ENCODE peak calls at places on chromosomes 4 and X, in six cellular contexts. One of them, this sample, is unnamed.

GRCh38 chr4:158523990-158524545 is 2.4 kb downstream of the RXFP1 start:
- DNase-seq in activated naive CD8-positive, alpha-beta T cell treated with anti-CD3 and anti-CD28 coated beads for 36 hours: no peak
- DNase-seq in anterior cingulate cortex: no peak
- DNase-seq in stimulated activated CD4-positive, alpha-beta T cell treated with anti-CD3 and anti-CD28 coated beads, Interleukin-12 subunit alpha, Interleukin-12 subunit beta, amount 100 ng/mL, for 4 hours: no peak
- DNase-seq in progenitor cell of endocrine pancreas: no peak
- DNase-seq in BJ: no peak
- DNase-seq in this sample: no peak

GRCh38 chr4:174764105-174764729 is 64.8 kb downstream of the GLRA3 start:
- DNase-seq in activated naive CD8-positive, alpha-beta T cell treated with anti-CD3 and anti-CD28 coated beads for 36 hours: no peak
- DNase-seq in anterior cingulate cortex: no peak
- DNase-seq in stimulated activated CD4-positive, alpha-beta T cell treated with anti-CD3 and anti-CD28 coated beads, Interleukin-12 subunit alpha, Interleukin-12 subunit beta, amount 100 ng/mL, for 4 hours: no peak
- DNase-seq in progenitor cell of endocrine pancreas: no peak
- DNase-seq in BJ: no peak
- DNase-seq in this sample: no peak

GRCh38 chrX:108033890-108034289 is 11.0 kb upstream of the VSIG1 start:
- DNase-seq in activated naive CD8-positive, alpha-beta T cell treated with anti-CD3 and anti-CD28 coated beads for 36 hours: no peak
- DNase-seq in anterior cingulate cortex: no peak
- DNase-seq in stimulated activated CD4-positive, alpha-beta T cell treated with anti-CD3 and anti-CD28 coated beads, Interleukin-12 subunit alpha, Interleukin-12 subunit beta, amount 100 ng/mL, for 4 hours: no peak
- DNase-seq in progenitor cell of endocrine pancreas: no peak
- DNase-seq in BJ: no peak
- DNase-seq in this sample: no peak

GRCh38 chr4:174286870-174287269 is 3.2 kb downstream of the CEP44 start:
- DNase-seq in activated naive CD8-positive, alpha-beta T cell treated with anti-CD3 and anti-CD28 coated beads for 36 hours: no peak
- DNase-seq in anterior cingulate cortex: no peak
- DNase-seq in stimulated activated CD4-positive, alpha-beta T cell treated with anti-CD3 and anti-CD28 coated beads, Interleukin-12 subunit alpha, Interleukin-12 subunit beta, amount 100 ng/mL, for 4 hours: no peak
- DNase-seq in progenitor cell of endocrine pancreas: no peak
- DNase-seq in BJ: no peak
- DNase-seq in this sample: no peak

GRCh38 chr4:56990109-56990508 is 11.4 kb downstream of the POLR2B start:
- DNase-seq in activated naive CD8-positive, alpha-beta T cell treated with anti-CD3 and anti-CD28 coated beads for 36 hours: no peak
- DNase-seq in anterior cingulate cortex: no peak
- DNase-seq in stimulated activated CD4-positive, alpha-beta T cell treated with anti-CD3 and anti-CD28 coated beads, Interleukin-12 subunit alpha, Interleukin-12 subunit beta, amount 100 ng/mL, for 4 hours: no peak
- DNase-seq in progenitor cell of endocrine pancreas: no peak
- DNase-seq in BJ: no peak
- DNase-seq in this sample: no peak

GRCh38 chr4:74284074-74284473 is 24.2 kb upstream of the EPGN start:
- DNase-seq in activated naive CD8-positive, alpha-beta T cell treated with anti-CD3 and anti-CD28 coated beads for 36 hours: no peak
- DNase-seq in anterior cingulate cortex: no peak
- DNase-seq in stimulated activated CD4-positive, alpha-beta T cell treated with anti-CD3 and anti-CD28 coated beads, Interleukin-12 subunit alpha, Interleukin-12 subunit beta, amount 100 ng/mL, for 4 hours: no peak
- DNase-seq in progenitor cell of endocrine pancreas: no peak
- DNase-seq in BJ: peak
- DNase-seq in this sample: no peak

GRCh38 chr4:155085843-155086530 is 122.4 kb upstream of the NPY2R start:
- DNase-seq in activated naive CD8-positive, alpha-beta T cell treated with anti-CD3 and anti-CD28 coated beads for 36 hours: no peak
- DNase-seq in anterior cingulate cortex: no peak
- DNase-seq in stimulated activated CD4-positive, alpha-beta T cell treated with anti-CD3 and anti-CD28 coated beads, Interleukin-12 subunit alpha, Interleukin-12 subunit beta, amount 100 ng/mL, for 4 hours: no peak
- DNase-seq in progenitor cell of endocrine pancreas: no peak
- DNase-seq in BJ: no peak
- DNase-seq in this sample: no peak

GRCh38 chr4:80361329-80361900 is 25.9 kb downstream of the CFAP299 start:
- DNase-seq in activated naive CD8-positive, alpha-beta T cell treated with anti-CD3 and anti-CD28 coated beads for 36 hours: no peak
- DNase-seq in anterior cingulate cortex: no peak
- DNase-seq in stimulated activated CD4-positive, alpha-beta T cell treated with anti-CD3 and anti-CD28 coated beads, Interleukin-12 subunit alpha, Interleukin-12 subunit beta, amount 100 ng/mL, for 4 hours: no peak
- DNase-seq in progenitor cell of endocrine pancreas: no peak
- DNase-seq in BJ: no peak
- DNase-seq in this sample: no peak

GRCh38 chr4:168541608-168541953 is 44.7 kb downstream of the PALLD start:
- DNase-seq in activated naive CD8-positive, alpha-beta T cell treated with anti-CD3 and anti-CD28 coated beads for 36 hours: no peak
- DNase-seq in anterior cingulate cortex: no peak
- DNase-seq in stimulated activated CD4-positive, alpha-beta T cell treated with anti-CD3 and anti-CD28 coated beads, Interleukin-12 subunit alpha, Interleukin-12 subunit beta, amount 100 ng/mL, for 4 hours: no peak
- DNase-seq in progenitor cell of endocrine pancreas: no peak
- DNase-seq in BJ: no peak
- DNase-seq in this sample: no peak

GRCh38 chr4:6116696-6117285 is 83.6 kb downstream of the JAKMIP1 start:
- DNase-seq in activated naive CD8-positive, alpha-beta T cell treated with anti-CD3 and anti-CD28 coated beads for 36 hours: no peak
- DNase-seq in anterior cingulate cortex: no peak
- DNase-seq in stimulated activated CD4-positive, alpha-beta T cell treated with anti-CD3 and anti-CD28 coated beads, Interleukin-12 subunit alpha, Interleukin-12 subunit beta, amount 100 ng/mL, for 4 hours: no peak
- DNase-seq in progenitor cell of endocrine pancreas: no peak
- DNase-seq in BJ: no peak
- DNase-seq in this sample: no peak

GRCh38 chrX:13432376-13432775 is 112.5 kb upstream of the ATXN3L start:
- DNase-seq in activated naive CD8-positive, alpha-beta T cell treated with anti-CD3 and anti-CD28 coated beads for 36 hours: no peak
- DNase-seq in anterior cingulate cortex: no peak
- DNase-seq in stimulated activated CD4-positive, alpha-beta T cell treated with anti-CD3 and anti-CD28 coated beads, Interleukin-12 subunit alpha, Interleukin-12 subunit beta, amount 100 ng/mL, for 4 hours: no peak
- DNase-seq in progenitor cell of endocrine pancreas: no peak
- DNase-seq in BJ: peak
- DNase-seq in this sample: no peak

GRCh38 chrX:45849261-45849660 is 648.6 kb upstream of the DIPK2B start:
- DNase-seq in activated naive CD8-positive, alpha-beta T cell treated with anti-CD3 and anti-CD28 coated beads for 36 hours: no peak
- DNase-seq in anterior cingulate cortex: no peak
- DNase-seq in stimulated activated CD4-positive, alpha-beta T cell treated with anti-CD3 and anti-CD28 coated beads, Interleukin-12 subunit alpha, Interleukin-12 subunit beta, amount 100 ng/mL, for 4 hours: no peak
- DNase-seq in progenitor cell of endocrine pancreas: no peak
- DNase-seq in BJ: no peak
- DNase-seq in this sample: no peak

GRCh38 chr4:155001229-155001628 is 207.2 kb upstream of the NPY2R start:
- DNase-seq in activated naive CD8-positive, alpha-beta T cell treated with anti-CD3 and anti-CD28 coated beads for 36 hours: no peak
- DNase-seq in anterior cingulate cortex: no peak
- DNase-seq in stimulated activated CD4-positive, alpha-beta T cell treated with anti-CD3 and anti-CD28 coated beads, Interleukin-12 subunit alpha, Interleukin-12 subunit beta, amount 100 ng/mL, for 4 hours: no peak
- DNase-seq in progenitor cell of endocrine pancreas: no peak
- DNase-seq in BJ: no peak
- DNase-seq in this sample: no peak

GRCh38 chr4:87521757-87522374 is 7.3 kb downstream of the SPARCL1 start:
- DNase-seq in activated naive CD8-positive, alpha-beta T cell treated with anti-CD3 and anti-CD28 coated beads for 36 hours: no peak
- DNase-seq in anterior cingulate cortex: no peak
- DNase-seq in stimulated activated CD4-positive, alpha-beta T cell treated with anti-CD3 and anti-CD28 coated beads, Interleukin-12 subunit alpha, Interleukin-12 subunit beta, amount 100 ng/mL, for 4 hours: no peak
- DNase-seq in progenitor cell of endocrine pancreas: no peak
- DNase-seq in BJ: no peak
- DNase-seq in this sample: no peak

GRCh38 chr4:104941661-104942062 is 205.0 kb upstream of the TET2 start:
- DNase-seq in activated naive CD8-positive, alpha-beta T cell treated with anti-CD3 and anti-CD28 coated beads for 36 hours: no peak
- DNase-seq in anterior cingulate cortex: no peak
- DNase-seq in stimulated activated CD4-positive, alpha-beta T cell treated with anti-CD3 and anti-CD28 coated beads, Interleukin-12 subunit alpha, Interleukin-12 subunit beta, amount 100 ng/mL, for 4 hours: no peak
- DNase-seq in progenitor cell of endocrine pancreas: no peak
- DNase-seq in BJ: no peak
- DNase-seq in this sample: no peak

GRCh38 chrX:76555816-76556215 is 128.3 kb downstream of the MAGEE1 start:
- DNase-seq in activated naive CD8-positive, alpha-beta T cell treated with anti-CD3 and anti-CD28 coated beads for 36 hours: no peak
- DNase-seq in anterior cingulate cortex: no peak
- DNase-seq in stimulated activated CD4-positive, alpha-beta T cell treated with anti-CD3 and anti-CD28 coated beads, Interleukin-12 subunit alpha, Interleukin-12 subunit beta, amount 100 ng/mL, for 4 hours: no peak
- DNase-seq in progenitor cell of endocrine pancreas: no peak
- DNase-seq in BJ: no peak
- DNase-seq in this sample: no peak

GRCh38 chrX:119189586-119189985 is 46.5 kb upstream of the PGRMC1 start:
- DNase-seq in activated naive CD8-positive, alpha-beta T cell treated with anti-CD3 and anti-CD28 coated beads for 36 hours: no peak
- DNase-seq in anterior cingulate cortex: no peak
- DNase-seq in stimulated activated CD4-positive, alpha-beta T cell treated with anti-CD3 and anti-CD28 coated beads, Interleukin-12 subunit alpha, Interleukin-12 subunit beta, amount 100 ng/mL, for 4 hours: no peak
- DNase-seq in progenitor cell of endocrine pancreas: no peak
- DNase-seq in BJ: no peak
- DNase-seq in this sample: no peak

GRCh38 chr4:105990933-105991332 is 95.7 kb downstream of the NPNT start:
- DNase-seq in activated naive CD8-positive, alpha-beta T cell treated with anti-CD3 and anti-CD28 coated beads for 36 hours: no peak
- DNase-seq in anterior cingulate cortex: peak
- DNase-seq in stimulated activated CD4-positive, alpha-beta T cell treated with anti-CD3 and anti-CD28 coated beads, Interleukin-12 subunit alpha, Interleukin-12 subunit beta, amount 100 ng/mL, for 4 hours: no peak
- DNase-seq in progenitor cell of endocrine pancreas: no peak
- DNase-seq in BJ: peak
- DNase-seq in this sample: peak

GRCh38 chr4:108109111-108109510 is 59.6 kb downstream of the LEF1 start:
- DNase-seq in activated naive CD8-positive, alpha-beta T cell treated with anti-CD3 and anti-CD28 coated beads for 36 hours: no peak
- DNase-seq in anterior cingulate cortex: no peak
- DNase-seq in stimulated activated CD4-positive, alpha-beta T cell treated with anti-CD3 and anti-CD28 coated beads, Interleukin-12 subunit alpha, Interleukin-12 subunit beta, amount 100 ng/mL, for 4 hours: no peak
- DNase-seq in progenitor cell of endocrine pancreas: no peak
- DNase-seq in BJ: no peak
- DNase-seq in this sample: no peak

GRCh38 chrX:124228849-124229248 is 103.6 kb upstream of the TEX13D start:
- DNase-seq in activated naive CD8-positive, alpha-beta T cell treated with anti-CD3 and anti-CD28 coated beads for 36 hours: no peak
- DNase-seq in anterior cingulate cortex: no peak
- DNase-seq in stimulated activated CD4-positive, alpha-beta T cell treated with anti-CD3 and anti-CD28 coated beads, Interleukin-12 subunit alpha, Interleukin-12 subunit beta, amount 100 ng/mL, for 4 hours: no peak
- DNase-seq in progenitor cell of endocrine pancreas: no peak
- DNase-seq in BJ: no peak
- DNase-seq in this sample: no peak

GRCh38 chr4:37719021-37719420 is 32.8 kb upstream of the RELL1 start:
- DNase-seq in activated naive CD8-positive, alpha-beta T cell treated with anti-CD3 and anti-CD28 coated beads for 36 hours: no peak
- DNase-seq in anterior cingulate cortex: no peak
- DNase-seq in stimulated activated CD4-positive, alpha-beta T cell treated with anti-CD3 and anti-CD28 coated beads, Interleukin-12 subunit alpha, Interleukin-12 subunit beta, amount 100 ng/mL, for 4 hours: no peak
- DNase-seq in progenitor cell of endocrine pancreas: no peak
- DNase-seq in BJ: no peak
- DNase-seq in this sample: no peak

GRCh38 chr4:122963222-122963621 is 40.8 kb upstream of the NUDT6 start:
- DNase-seq in activated naive CD8-positive, alpha-beta T cell treated with anti-CD3 and anti-CD28 coated beads for 36 hours: no peak
- DNase-seq in anterior cingulate cortex: no peak
- DNase-seq in stimulated activated CD4-positive, alpha-beta T cell treated with anti-CD3 and anti-CD28 coated beads, Interleukin-12 subunit alpha, Interleukin-12 subunit beta, amount 100 ng/mL, for 4 hours: no peak
- DNase-seq in progenitor cell of endocrine pancreas: no peak
- DNase-seq in BJ: no peak
- DNase-seq in this sample: no peak

GRCh38 chr4:145815027-145815612 is 123.5 kb downstream of the ZNF827 start:
- DNase-seq in activated naive CD8-positive, alpha-beta T cell treated with anti-CD3 and anti-CD28 coated beads for 36 hours: peak
- DNase-seq in anterior cingulate cortex: no peak
- DNase-seq in stimulated activated CD4-positive, alpha-beta T cell treated with anti-CD3 and anti-CD28 coated beads, Interleukin-12 subunit alpha, Interleukin-12 subunit beta, amount 100 ng/mL, for 4 hours: no peak
- DNase-seq in progenitor cell of endocrine pancreas: no peak
- DNase-seq in BJ: no peak
- DNase-seq in this sample: no peak

GRCh38 chr4:7938513-7939376 is 916 bp downstream of the AFAP1 start:
- DNase-seq in activated naive CD8-positive, alpha-beta T cell treated with anti-CD3 and anti-CD28 coated beads for 36 hours: no peak
- DNase-seq in anterior cingulate cortex: no peak
- DNase-seq in stimulated activated CD4-positive, alpha-beta T cell treated with anti-CD3 and anti-CD28 coated beads, Interleukin-12 subunit alpha, Interleukin-12 subunit beta, amount 100 ng/mL, for 4 hours: no peak
- DNase-seq in progenitor cell of endocrine pancreas: peak
- DNase-seq in BJ: no peak
- DNase-seq in this sample: no peak

GRCh38 chrX:151365579-151365978 is 31.4 kb upstream of the VMA21 start:
- DNase-seq in activated naive CD8-positive, alpha-beta T cell treated with anti-CD3 and anti-CD28 coated beads for 36 hours: no peak
- DNase-seq in anterior cingulate cortex: no peak
- DNase-seq in stimulated activated CD4-positive, alpha-beta T cell treated with anti-CD3 and anti-CD28 coated beads, Interleukin-12 subunit alpha, Interleukin-12 subunit beta, amount 100 ng/mL, for 4 hours: no peak
- DNase-seq in progenitor cell of endocrine pancreas: no peak
- DNase-seq in BJ: no peak
- DNase-seq in this sample: no peak

GRCh38 chrX:134368140-134368539 is 91.8 kb upstream of the HPRT1 start:
- DNase-seq in activated naive CD8-positive, alpha-beta T cell treated with anti-CD3 and anti-CD28 coated beads for 36 hours: no peak
- DNase-seq in anterior cingulate cortex: no peak
- DNase-seq in stimulated activated CD4-positive, alpha-beta T cell treated with anti-CD3 and anti-CD28 coated beads, Interleukin-12 subunit alpha, Interleukin-12 subunit beta, amount 100 ng/mL, for 4 hours: no peak
- DNase-seq in progenitor cell of endocrine pancreas: no peak
- DNase-seq in BJ: no peak
- DNase-seq in this sample: no peak

GRCh38 chr4:61246003-61246402 is 45.9 kb downstream of the ADGRL3 start:
- DNase-seq in activated naive CD8-positive, alpha-beta T cell treated with anti-CD3 and anti-CD28 coated beads for 36 hours: no peak
- DNase-seq in anterior cingulate cortex: no peak
- DNase-seq in stimulated activated CD4-positive, alpha-beta T cell treated with anti-CD3 and anti-CD28 coated beads, Interleukin-12 subunit alpha, Interleukin-12 subunit beta, amount 100 ng/mL, for 4 hours: no peak
- DNase-seq in progenitor cell of endocrine pancreas: no peak
- DNase-seq in BJ: no peak
- DNase-seq in this sample: no peak

GRCh38 chrX:137031517-137032377 is 2.0 kb downstream of the GPR101 start:
- DNase-seq in activated naive CD8-positive, alpha-beta T cell treated with anti-CD3 and anti-CD28 coated beads for 36 hours: peak
- DNase-seq in anterior cingulate cortex: no peak
- DNase-seq in stimulated activated CD4-positive, alpha-beta T cell treated with anti-CD3 and anti-CD28 coated beads, Interleukin-12 subunit alpha, Interleukin-12 subunit beta, amount 100 ng/mL, for 4 hours: peak
- DNase-seq in progenitor cell of endocrine pancreas: no peak
- DNase-seq in BJ: no peak
- DNase-seq in this sample: peak

GRCh38 chr4:150402968-150403367 is 179.0 kb upstream of the MAB21L2 start:
- DNase-seq in activated naive CD8-positive, alpha-beta T cell treated with anti-CD3 and anti-CD28 coated beads for 36 hours: peak
- DNase-seq in anterior cingulate cortex: no peak
- DNase-seq in stimulated activated CD4-positive, alpha-beta T cell treated with anti-CD3 and anti-CD28 coated beads, Interleukin-12 subunit alpha, Interleukin-12 subunit beta, amount 100 ng/mL, for 4 hours: no peak
- DNase-seq in progenitor cell of endocrine pancreas: no peak
- DNase-seq in BJ: no peak
- DNase-seq in this sample: peak

GRCh38 chr4:48127231-48127881 is 6.7 kb downstream of the TXK start:
- DNase-seq in activated naive CD8-positive, alpha-beta T cell treated with anti-CD3 and anti-CD28 coated beads for 36 hours: no peak
- DNase-seq in anterior cingulate cortex: no peak
- DNase-seq in stimulated activated CD4-positive, alpha-beta T cell treated with anti-CD3 and anti-CD28 coated beads, Interleukin-12 subunit alpha, Interleukin-12 subunit beta, amount 100 ng/mL, for 4 hours: no peak
- DNase-seq in progenitor cell of endocrine pancreas: no peak
- DNase-seq in BJ: no peak
- DNase-seq in this sample: no peak

GRCh38 chr4:31089815-31090214 is 369.6 kb downstream of the PCDH7 start:
- DNase-seq in activated naive CD8-positive, alpha-beta T cell treated with anti-CD3 and anti-CD28 coated beads for 36 hours: no peak
- DNase-seq in anterior cingulate cortex: no peak
- DNase-seq in stimulated activated CD4-positive, alpha-beta T cell treated with anti-CD3 and anti-CD28 coated beads, Interleukin-12 subunit alpha, Interleukin-12 subunit beta, amount 100 ng/mL, for 4 hours: no peak
- DNase-seq in progenitor cell of endocrine pancreas: no peak
- DNase-seq in BJ: no peak
- DNase-seq in this sample: no peak

GRCh38 chr4:123554819-123555499 is 158.4 kb downstream of the SPRY1 start:
- DNase-seq in activated naive CD8-positive, alpha-beta T cell treated with anti-CD3 and anti-CD28 coated beads for 36 hours: no peak
- DNase-seq in anterior cingulate cortex: peak
- DNase-seq in stimulated activated CD4-positive, alpha-beta T cell treated with anti-CD3 and anti-CD28 coated beads, Interleukin-12 subunit alpha, Interleukin-12 subunit beta, amount 100 ng/mL, for 4 hours: no peak
- DNase-seq in progenitor cell of endocrine pancreas: no peak
- DNase-seq in BJ: no peak
- DNase-seq in this sample: no peak

GRCh38 chrX:11016728-11017127 is 94.4 kb upstream of the HCCS start:
- DNase-seq in activated naive CD8-positive, alpha-beta T cell treated with anti-CD3 and anti-CD28 coated beads for 36 hours: no peak
- DNase-seq in anterior cingulate cortex: no peak
- DNase-seq in stimulated activated CD4-positive, alpha-beta T cell treated with anti-CD3 and anti-CD28 coated beads, Interleukin-12 subunit alpha, Interleukin-12 subunit beta, amount 100 ng/mL, for 4 hours: no peak
- DNase-seq in progenitor cell of endocrine pancreas: no peak
- DNase-seq in BJ: no peak
- DNase-seq in this sample: no peak

GRCh38 chr4:184649971-184650855 is 675 bp downstream of the PRIMPOL start:
- DNase-seq in activated naive CD8-positive, alpha-beta T cell treated with anti-CD3 and anti-CD28 coated beads for 36 hours: peak
- DNase-seq in anterior cingulate cortex: no peak
- DNase-seq in stimulated activated CD4-positive, alpha-beta T cell treated with anti-CD3 and anti-CD28 coated beads, Interleukin-12 subunit alpha, Interleukin-12 subunit beta, amount 100 ng/mL, for 4 hours: no peak
- DNase-seq in progenitor cell of endocrine pancreas: no peak
- DNase-seq in BJ: no peak
- DNase-seq in this sample: no peak

GRCh38 chr4:82948647-82949204 is 48.2 kb downstream of the THAP9 start:
- DNase-seq in activated naive CD8-positive, alpha-beta T cell treated with anti-CD3 and anti-CD28 coated beads for 36 hours: no peak
- DNase-seq in anterior cingulate cortex: no peak
- DNase-seq in stimulated activated CD4-positive, alpha-beta T cell treated with anti-CD3 and anti-CD28 coated beads, Interleukin-12 subunit alpha, Interleukin-12 subunit beta, amount 100 ng/mL, for 4 hours: no peak
- DNase-seq in progenitor cell of endocrine pancreas: no peak
- DNase-seq in BJ: no peak
- DNase-seq in this sample: no peak

GRCh38 chrX:906586-906985 is 276.0 kb downstream of the SHOX start:
- DNase-seq in activated naive CD8-positive, alpha-beta T cell treated with anti-CD3 and anti-CD28 coated beads for 36 hours: no peak
- DNase-seq in anterior cingulate cortex: no peak
- DNase-seq in stimulated activated CD4-positive, alpha-beta T cell treated with anti-CD3 and anti-CD28 coated beads, Interleukin-12 subunit alpha, Interleukin-12 subunit beta, amount 100 ng/mL, for 4 hours: no peak
- DNase-seq in progenitor cell of endocrine pancreas: no peak
- DNase-seq in BJ: no peak
- DNase-seq in this sample: no peak

GRCh38 chr4:184441461-184442392 is 32.6 kb downstream of the IRF2 start:
- DNase-seq in activated naive CD8-positive, alpha-beta T cell treated with anti-CD3 and anti-CD28 coated beads for 36 hours: no peak
- DNase-seq in anterior cingulate cortex: peak
- DNase-seq in stimulated activated CD4-positive, alpha-beta T cell treated with anti-CD3 and anti-CD28 coated beads, Interleukin-12 subunit alpha, Interleukin-12 subunit beta, amount 100 ng/mL, for 4 hours: no peak
- DNase-seq in progenitor cell of endocrine pancreas: no peak
- DNase-seq in BJ: no peak
- DNase-seq in this sample: no peak

GRCh38 chr4:5753766-5754528 is 42.9 kb downstream of the EVC start:
- DNase-seq in activated naive CD8-positive, alpha-beta T cell treated with anti-CD3 and anti-CD28 coated beads for 36 hours: no peak
- DNase-seq in anterior cingulate cortex: no peak
- DNase-seq in stimulated activated CD4-positive, alpha-beta T cell treated with anti-CD3 and anti-CD28 coated beads, Interleukin-12 subunit alpha, Interleukin-12 subunit beta, amount 100 ng/mL, for 4 hours: no peak
- DNase-seq in progenitor cell of endocrine pancreas: no peak
- DNase-seq in BJ: peak
- DNase-seq in this sample: no peak

This sample was measured in head of caudate nucleus.